ENCODE peak calls at places on chromosome 9, in seven cellular contexts. F is brain microvascular endothelial cell, H is neural crest cell, C is fibroblast of pulmonary artery, E is stomach, G is neural progenitor cell, W is kidney epithelial cell. V is an unnamed sample.

GRCh38 chr9:88653926-88654325 is 118.9 kb downstream of the NXNL2 start:
- DNase-seq in F (peak; percentile 12), C (no peak), H (no peak), G (no peak), W (no peak), E (no peak), V (no peak)

GRCh38 chr9:125631391-125632085 is 75.5 kb downstream of the MAPKAP1 start:
- DNase-seq in C (peak; percentile 79), F (peak; percentile 48), E (no peak), G (peak; percentile 59), W (no peak), H (no peak), V (peak; percentile 33)

GRCh38 chr9:133589454-133590227 is 19.5 kb downstream of the FAM163B start:
- DNase-seq in F (no peak), E (no peak), H (no peak), G (peak; percentile 45), C (no peak), W (no peak), V (no peak)

GRCh38 chr9:123514766-123515165 is 158.8 kb downstream of the CRB2 start:
- DNase-seq in G (no peak), C (no peak), W (no peak), F (no peak), E (no peak), H (no peak), V (no peak)

GRCh38 chr9:92538541-92538940 is 2.8 kb upstream of the ECM2 start:
- DNase-seq in W (no peak), E (no peak), H (no peak), C (peak; percentile 16), F (peak; percentile 46), G (no peak), V (no peak)

GRCh38 chr9:84404095-84404686 is 63.6 kb upstream of the SLC28A3 start:
- DNase-seq in C (no peak), F (no peak), H (peak; percentile 29), G (peak; percentile 56), W (no peak), E (no peak), V (no peak)

GRCh38 chr9:134983094-134983493 is 65.4 kb upstream of the FCN1 start:
- DNase-seq in E (peak; percentile 30), G (peak; percentile 16), H (peak; percentile 25), F (no peak), C (peak; percentile 3), W (no peak), V (no peak)

GRCh38 chr9:109012009-109012875 is 1.1 kb downstream of the CTNNAL1 start:
- DNase-seq in H (peak; percentile 34), E (peak; percentile 57), W (peak; percentile 93), F (peak; percentile 88), G (peak; percentile 80), C (peak; percentile 91), V (peak; percentile 75)

GRCh38 chr9:8432224-8432623 is 632.6 kb upstream of the DMAC1 start:
- DNase-seq in G (no peak), F (no peak), H (no peak), C (no peak), E (no peak), W (no peak), V (no peak)

GRCh38 chr9:36298566-36298965 is 40.3 kb upstream of the GNE start:
- DNase-seq in F (peak; percentile 10), G (no peak), H (no peak), E (no peak), W (peak; percentile 23), C (peak; percentile 44), V (no peak)

V was measured in NCI-H1092 treated with DMSO at 0.1 percent for 48 hours.